ENCODE peak calls at places on chromosome X, in eight cellular contexts. R, C, J, M, S, K, T and W are unnamed samples.

GRCh38 chrX:151729056-151729725 is 5.4 kb upstream of the CNGA2 start:
- DNase-seq in R (no peak), C (peak; percentile 45), J (no peak), M (no peak), S (no peak), K (no peak), T (no peak), W (no peak)

GRCh38 chrX:110311437-110312230 is 6.3 kb downstream of the AMMECR1 start:
- DNase-seq in R (no peak), C (no peak), J (no peak), M (no peak), S (no peak), K (no peak), T (no peak), W (no peak)

GRCh38 chrX:15204130-15204751 is 65.6 kb downstream of the ASB9 start:
- DNase-seq in R (no peak), C (no peak), J (no peak), M (no peak), S (no peak), K (no peak), T (no peak), W (no peak)

GRCh38 chrX:7088968-7089615 is 58.4 kb upstream of the STS start:
- DNase-seq in R (no peak), C (no peak), J (no peak), M (peak; percentile 48), S (no peak), K (no peak), T (no peak), W (no peak)

GRCh38 chrX:153708415-153708814 is 15.8 kb downstream of the BCAP31 start:
- DNase-seq in R (peak; percentile 83), C (no peak), J (peak; percentile 79), M (peak; percentile 84), S (peak; percentile 74), K (peak; percentile 74), T (peak; percentile 72), W (no peak)

GRCh38 chrX:115898382-115899001 is 272.1 kb upstream of the AGTR2 start:
- DNase-seq in R (no peak), C (peak; percentile 84), J (peak; percentile 29), M (no peak), S (peak; percentile 89), K (no peak), T (peak; percentile 86), W (no peak)

GRCh38 chrX:23901805-23902204 is 5.9 kb downstream of the APOO start:
- DNase-seq in R (no peak), C (peak; percentile 72), J (peak; percentile 77), M (peak; percentile 90), S (peak; percentile 54), K (peak; percentile 54), T (peak; percentile 45), W (no peak)

GRCh38 chrX:151715735-151716134 is at the start of gene FATE1:
- DNase-seq in R (no peak), C (no peak), J (no peak), M (no peak), S (no peak), K (no peak), T (no peak), W (no peak)

GRCh38 chrX:23616361-23616760 is 50.9 kb upstream of the PRDX4 start:
- DNase-seq in R (no peak), C (no peak), J (peak; percentile 38), M (peak; percentile 64), S (no peak), K (peak; percentile 23), T (no peak), W (no peak)

GRCh38 chrX:96994088-96994487 is 110.4 kb downstream of the RPA4 start:
- DNase-seq in R (no peak), C (no peak), J (no peak), M (no peak), S (no peak), K (no peak), T (no peak), W (no peak)

GRCh38 chrX:11509786-11510185 is 155.9 kb downstream of the ARHGAP6 start:
- DNase-seq in R (no peak), C (no peak), J (peak; percentile 76), M (peak; percentile 29), S (no peak), K (peak; percentile 26), T (no peak), W (no peak)

GRCh38 chrX:40132751-40133150 is 35.0 kb upstream of the BCOR start:
- DNase-seq in R (no peak), C (peak; percentile 92), J (peak; percentile 81), M (peak; percentile 66), S (peak; percentile 64), K (peak; percentile 83), T (peak; percentile 65), W (peak; percentile 94)

GRCh38 chrX:3699841-3700381 is 13.5 kb downstream of the PRKX start:
- DNase-seq in R (no peak), C (no peak), J (no peak), M (no peak), S (no peak), K (no peak), T (no peak), W (no peak)

GRCh38 chrX:40157228-40158035 is 59.7 kb upstream of the BCOR start:
- DNase-seq in R (no peak), C (no peak), J (no peak), M (no peak), S (no peak), K (no peak), T (no peak), W (no peak)

GRCh38 chrX:150310417-150310816 is 52.7 kb upstream of the MAMLD1 start:
- DNase-seq in R (no peak), C (no peak), J (no peak), M (no peak), S (no peak), K (no peak), T (no peak), W (peak; percentile 4)

GRCh38 chrX:20218809-20219505 is 47.8 kb downstream of the RPS6KA3 start:
- DNase-seq in R (no peak), C (no peak), J (peak; percentile 20), M (peak; percentile 35), S (peak; percentile 43), K (no peak), T (no peak), W (no peak)

GRCh38 chrX:151359931-151360871 is 36.8 kb upstream of the VMA21 start:
- DNase-seq in R (no peak), C (no peak), J (no peak), M (peak; percentile 40), S (peak; percentile 25), K (no peak), T (no peak), W (no peak)

GRCh38 chrX:110145854-110146253 is 142.9 kb downstream of the TMEM164 start:
- DNase-seq in R (no peak), C (no peak), J (peak; percentile 44), M (peak; percentile 35), S (no peak), K (no peak), T (no peak), W (no peak)

GRCh38 chrX:25034889-25035288 is 19.1 kb upstream of the ARX start:
- DNase-seq in R (no peak), C (no peak), J (no peak), M (no peak), S (no peak), K (no peak), T (no peak), W (no peak)

GRCh38 chrX:48940404-48940955 is 16.9 kb downstream of the OTUD5 start:
- DNase-seq in R (no peak), C (no peak), J (no peak), M (no peak), S (no peak), K (no peak), T (no peak), W (no peak)
- H3K4me1 ChIP-seq in R (no peaks in the 10 kb centered on the region), C (no peaks in the 10 kb centered on the region), J (no peaks in the 10 kb centered on the region), M (no peaks in the 10 kb centered on the region), S (no peaks in the 10 kb centered on the region), K (peaks cover 12% of the 10 kb centered on the region), T (no peaks in the 10 kb centered on the region), W (peaks cover 25% of the 10 kb centered on the region)

DNA sequence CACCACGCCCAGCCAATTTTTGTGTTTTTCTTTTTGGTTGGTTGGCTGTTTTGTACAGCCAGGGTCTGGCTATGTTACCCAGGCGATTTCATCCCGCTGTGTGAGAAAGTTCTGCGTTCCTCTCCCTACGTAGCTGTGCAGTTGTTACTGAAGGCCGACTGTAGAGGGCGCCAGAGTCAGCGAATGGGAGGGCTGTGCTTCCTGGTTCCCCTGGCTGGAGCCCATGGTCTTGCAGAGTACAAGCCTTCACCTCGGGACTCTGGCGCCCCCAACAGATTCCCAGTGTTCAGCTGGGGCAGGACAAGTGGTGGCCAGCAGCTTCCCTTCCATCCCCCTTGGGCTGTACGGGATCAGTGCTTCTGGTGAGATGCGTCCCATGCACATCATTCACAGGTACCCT is 5.6 kb upstream of the CT45A1 start:
- DNase-seq in R (no peak), C (no peak), J (no peak), M (no peak), S (no peak), K (no peak), T (no peak), W (no peak)
- TF ChIP-seq CTCF in R (no peak), C (no peak), J (peak; percentile 11), M (no peak), S (peak; percentile 11), K (no peak), T (no peak), W (no peak)

DNA sequence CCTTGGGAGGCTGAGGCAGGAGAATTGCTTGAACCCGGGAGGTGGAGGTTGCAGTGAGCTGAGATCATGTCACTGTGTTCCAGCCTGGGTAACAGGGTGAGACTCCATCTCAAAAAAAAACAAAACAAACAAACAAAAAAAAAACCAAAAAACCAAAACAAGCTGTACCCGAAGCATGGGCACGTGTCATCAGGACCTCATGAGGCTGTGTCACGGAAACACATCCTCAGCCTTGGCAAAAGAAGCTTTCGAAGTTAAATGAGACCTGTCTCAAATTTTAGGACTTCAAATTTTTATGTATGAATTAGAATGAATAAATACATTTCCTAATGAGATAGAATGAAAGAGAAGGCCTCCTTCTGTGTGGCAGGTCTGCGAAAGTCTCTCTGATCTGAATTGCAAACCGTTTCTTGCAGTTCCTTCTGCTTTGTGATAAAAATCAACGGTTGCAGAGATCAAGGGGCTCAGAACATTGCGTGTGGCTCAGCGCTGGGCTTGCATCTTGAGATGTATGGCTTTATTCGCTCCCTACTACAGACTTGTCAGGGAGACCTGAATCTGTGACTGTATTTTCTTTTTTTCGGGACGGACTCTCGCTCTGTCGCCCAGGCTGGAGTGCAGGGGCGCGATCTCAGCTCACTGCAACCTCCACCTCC is 19.5 kb upstream of the CRLF2 start:
- DNase-seq in R (peak; percentile 2), C (peak; percentile 25), J (no peak), M (no peak), S (no peak), K (no peak), T (no peak), W (no peak)
- H3K4me1 ChIP-seq in R (no peaks in the 10 kb centered on the region), C (no peaks in the 10 kb centered on the region), J (no peaks in the 10 kb centered on the region), M (no peaks in the 10 kb centered on the region), S (no peaks in the 10 kb centered on the region), K (no peaks in the 10 kb centered on the region), T (no peaks in the 10 kb centered on the region), W (no peaks in the 10 kb centered on the region)

GRCh38 chrX:76555816-76556215 is 128.3 kb downstream of the MAGEE1 start:
- DNase-seq in R (no peak), C (no peak), J (peak; percentile 22), M (peak; percentile 17), S (no peak), K (no peak), T (no peak), W (no peak)
- TF ChIP-seq CTCF in R (no peak), C (no peak), J (peak; percentile 7), M (peak; percentile 14), S (no peak), K (peak; percentile 11), T (no peak), W (no peak)